ENCODE peak calls at places on chromosomes 12 and 14, in five cellular contexts. One of them, this sample, is unnamed.

GRCh38 chr12:15168279-15168678 is 52.9 kb downstream of the RERG start:
- DNase-seq in NCI-H774: no peak
- DNase-seq in mucosa of gallbladder: no peak
- DNase-seq in stomach: no peak
- DNase-seq in psoas muscle: no peak
- DNase-seq in this sample: no peak

GRCh38 chr14:88143817-88144216 is 138.9 kb downstream of the GPR65 start:
- DNase-seq in NCI-H774: no peak
- DNase-seq in mucosa of gallbladder: no peak
- DNase-seq in stomach: no peak
- DNase-seq in psoas muscle: no peak
- DNase-seq in this sample: no peak

GRCh38 chr12:54596526-54596946 is 8.1 kb upstream of the PPP1R1A start:
- DNase-seq in NCI-H774: peak
- DNase-seq in mucosa of gallbladder: peak
- DNase-seq in stomach: peak
- DNase-seq in psoas muscle: peak
- DNase-seq in this sample: peak

GRCh38 chr12:129559756-129560155 is 344.1 kb downstream of the TMEM132D start:
- DNase-seq in NCI-H774: no peak
- DNase-seq in mucosa of gallbladder: no peak
- DNase-seq in stomach: no peak
- DNase-seq in psoas muscle: no peak
- DNase-seq in this sample: no peak

GRCh38 chr12:68468036-68468435 is 135.9 kb upstream of the MDM1 start:
- DNase-seq in NCI-H774: no peak
- DNase-seq in mucosa of gallbladder: no peak
- DNase-seq in stomach: no peak
- DNase-seq in psoas muscle: no peak
- DNase-seq in this sample: no peak

GRCh38 chr12:14577344-14577743 is 9.7 kb upstream of the PLBD1 start:
- DNase-seq in NCI-H774: no peak
- DNase-seq in mucosa of gallbladder: no peak
- DNase-seq in stomach: no peak
- DNase-seq in psoas muscle: no peak
- DNase-seq in this sample: no peak

GRCh38 chr12:54959291-54960018 is 25.1 kb downstream of the TESPA1 start:
- DNase-seq in NCI-H774: no peak
- DNase-seq in mucosa of gallbladder: no peak
- DNase-seq in stomach: no peak
- DNase-seq in psoas muscle: no peak
- DNase-seq in this sample: no peak

GRCh38 chr14:50045039-50045711 is 71.2 kb downstream of the VCPKMT start:
- DNase-seq in NCI-H774: no peak
- DNase-seq in mucosa of gallbladder: peak
- DNase-seq in stomach: peak
- DNase-seq in psoas muscle: peak
- DNase-seq in this sample: no peak

GRCh38 chr14:100107236-100107635 is 42.0 kb downstream of the EVL start:
- DNase-seq in NCI-H774: no peak
- DNase-seq in mucosa of gallbladder: no peak
- DNase-seq in stomach: no peak
- DNase-seq in psoas muscle: no peak
- DNase-seq in this sample: no peak

GRCh38 chr12:122980192-122981035 is at the start of gene ARL6IP4:
- DNase-seq in NCI-H774: peak
- DNase-seq in mucosa of gallbladder: peak
- DNase-seq in stomach: peak
- DNase-seq in psoas muscle: peak
- DNase-seq in this sample: no peak